ENCODE peak calls at places on chromosomes 3 and 15, in six cellular contexts. V, F, S, R, U and O are unnamed samples. For H3K9me3, the result is how much of the 10 kb centered on the place peaks cover.

GRCh38 chr3:149448331-149448831 is 26.1 kb upstream of the TM4SF4 start:
- DNase-seq in V (no peak), U (no peak), F (no peak), R (no peak), S (no peak), O (no peak)

GRCh38 chr3:9778102-9778501 is 8.4 kb upstream of the CAMK1 start:
- DNase-seq in U (no peak), R (peak), V (no peak), S (no peak), F (no peak), O (no peak)

GRCh38 chr15:35654334-35654733 is 108.4 kb upstream of the DPH6 start:
- DNase-seq in U (no peak), S (no peak), V (no peak), R (no peak), F (no peak), O (no peak)

GRCh38 chr15:38073278-38073930 is 139.0 kb downstream of the TMCO5A start:
- DNase-seq in V (no peak), U (no peak), F (peak), R (no peak), S (no peak), O (no peak)

GRCh38 chr3:114827495-114827894 is 319.6 kb downstream of the ZBTB20 start:
- DNase-seq in S (no peak), V (no peak), U (no peak), F (no peak), R (no peak), O (no peak)

GRCh38 chr15:90869601-90870353 is 1.4 kb downstream of the FURIN start:
- DNase-seq in F (peak), V (peak), U (peak), R (peak), S (no peak), O (peak)

GRCh38 chr3:107421170-107421792 is 44.0 kb downstream of the CCDC54 start:
- DNase-seq in R (no peak), V (no peak), F (no peak), S (no peak), U (no peak), O (no peak)

GRCh38 chr15:66997212-66997611 is 68.2 kb upstream of the SMAD3 start:
- DNase-seq in V (no peak), U (no peak), F (no peak), S (no peak), R (no peak), O (no peak)

GRCh38 chr3:189941679-189942078 is 179.0 kb downstream of the P3H2 start:
- DNase-seq in R (no peak), S (no peak), V (no peak), F (no peak), U (no peak), O (no peak)

GRCh38 chr3:179018808-179019207 is 52.8 kb downstream of the ZMAT3 start:
- DNase-seq in U (no peak), R (no peak), S (no peak), F (no peak), V (no peak), O (no peak)

GRCh38 chr3:98521897-98522537 is 685 bp downstream of the CLDND1 start:
- DNase-seq in U (no peak), R (peak), S (no peak), F (peak), V (peak), O (peak)

GRCh38 chr15:41862515-41863116 is 24.0 kb downstream of the PLA2G4B start:
- DNase-seq in R (no peak), S (no peak), U (no peak), F (peak), V (no peak), O (no peak)

GRCh38 chr15:57555270-57555669 is 36.4 kb upstream of the MYZAP start:
- DNase-seq in R (no peak), U (no peak), V (no peak), S (no peak), F (no peak), O (no peak)

GRCh38 chr3:185924375-185924774 is 13.4 kb downstream of the TRA2B start:
- DNase-seq in V (no peak), F (no peak), S (no peak), R (no peak), U (no peak), O (no peak)

GRCh38 chr3:141979050-141979671 is 102.7 kb downstream of the ATP1B3 start:
- DNase-seq in F (no peak), R (no peak), S (no peak), V (no peak), U (no peak), O (no peak)

GRCh38 chr3:128337305-128337704 is 129.4 kb downstream of the DNAJB8 start:
- DNase-seq in U (no peak), R (no peak), S (no peak), V (no peak), F (no peak), O (no peak)

GRCh38 chr15:48250640-48251076 is 44.6 kb downstream of the SLC12A1 start:
- DNase-seq in U (no peak), R (no peak), V (no peak), S (no peak), F (peak), O (peak)

GRCh38 chr3:40312661-40313226 is 3.2 kb downstream of the EIF1B start:
- DNase-seq in F (no peak), U (no peak), V (no peak), S (no peak), R (no peak), O (no peak)

GRCh38 chr15:31300981-31301686 is 25.5 kb upstream of the KLF13 start:
- DNase-seq in R (no peak), F (peak), V (peak), S (no peak), U (no peak), O (peak)

GRCh38 chr3:37662708-37663107 is 199.0 kb upstream of the CTDSPL start:
- DNase-seq in F (no peak), S (no peak), U (no peak), R (no peak), V (no peak), O (no peak)

GRCh38 chr15:28786521-28786920 is 61.9 kb downstream of the GOLGA6L7 start:
- DNase-seq in R (no peak), V (no peak), F (no peak), U (no peak), S (no peak), O (no peak)

GRCh38 chr15:53346583-53346982 is 412.9 kb downstream of the WDR72 start:
- DNase-seq in F (no peak), V (no peak), R (no peak), S (no peak), U (no peak), O (no peak)

GRCh38 chr15:87604857-87605446 is 651.6 kb downstream of the NTRK3 start:
- DNase-seq in V (no peak), R (no peak), S (no peak), U (no peak), F (peak), O (no peak)

GRCh38 chr3:129690406-129690805 is 83.9 kb upstream of the PLXND1 start:
- DNase-seq in V (no peak), S (no peak), R (no peak), U (no peak), F (peak), O (no peak)

GRCh38 chr3:177589921-177590336 is 392.6 kb upstream of the TBL1XR1 start:
- DNase-seq in U (no peak), S (no peak), R (no peak), V (no peak), F (no peak), O (no peak)

GRCh38 chr15:60523056-60523455 is 44.1 kb upstream of the ICE2 start:
- DNase-seq in V (no peak), U (no peak), F (no peak), S (no peak), R (no peak), O (no peak)

GRCh38 chr3:118641608-118642007 is 393.0 kb downstream of the IGSF11 start:
- DNase-seq in V (no peak), U (no peak), F (peak), R (no peak), S (no peak), O (no peak)

GRCh38 chr15:50854594-50855490 is 53.6 kb upstream of the AP4E1 start:
- DNase-seq in S (no peak), U (no peak), V (no peak), F (no peak), R (no peak), O (no peak)

GRCh38 chr15:70479056-70479455 is 284.3 kb downstream of the UACA start:
- DNase-seq in F (no peak), V (no peak), U (no peak), R (no peak), S (no peak), O (no peak)
- H3K27ac ChIP-seq in F (no peak), V (no peak), U (no peak), R (peak), S (no peak), O (no peak)

GRCh38 chr3:172164620-172165362 is 125.4 kb downstream of the FNDC3B start:
- DNase-seq in U (no peak), F (no peak), V (no peak), R (no peak), S (no peak), O (no peak)
- H3K9me3 ChIP-seq in U (under half), F (under half), V (under half), R (under half), S (under half), O (under half)

GRCh38 chr3:47152578-47152977 is 11.3 kb downstream of the SETD2 start:
- DNase-seq in R (no peak), S (no peak), V (no peak), U (no peak), F (no peak), O (no peak)
- H3K27ac ChIP-seq in R (no peak), S (no peak), V (no peak), U (no peak), F (no peak), O (no peak)

GRCh38 chr3:1883489-1883888 is 215.2 kb upstream of the CNTN4 start:
- DNase-seq in R (no peak), U (no peak), V (no peak), S (no peak), F (no peak), O (no peak)
- H3K9me3 ChIP-seq in R (under half), U (under half), V (under half), S (under half), F (under half), O (under half)

GRCh38 chr3:152380048-152380447 is 111.3 kb downstream of the MBNL1 start:
- DNase-seq in R (no peak), F (no peak), V (no peak), S (no peak), U (no peak), O (no peak)

GRCh38 chr3:152383136-152383606 is 114.4 kb downstream of the MBNL1 start:
- DNase-seq in V (no peak), U (no peak), F (no peak), R (no peak), S (no peak), O (no peak)

GRCh38 chr3:152379415-152380042 is 110.8 kb downstream of the MBNL1 start:
- DNase-seq in U (no peak), S (no peak), F (no peak), V (no peak), R (no peak), O (no peak)

GRCh38 chr3:152382312-152383135 is 113.8 kb downstream of the MBNL1 start:
- DNase-seq in R (no peak), S (no peak), U (no peak), F (no peak), V (no peak), O (no peak)

DNA sequence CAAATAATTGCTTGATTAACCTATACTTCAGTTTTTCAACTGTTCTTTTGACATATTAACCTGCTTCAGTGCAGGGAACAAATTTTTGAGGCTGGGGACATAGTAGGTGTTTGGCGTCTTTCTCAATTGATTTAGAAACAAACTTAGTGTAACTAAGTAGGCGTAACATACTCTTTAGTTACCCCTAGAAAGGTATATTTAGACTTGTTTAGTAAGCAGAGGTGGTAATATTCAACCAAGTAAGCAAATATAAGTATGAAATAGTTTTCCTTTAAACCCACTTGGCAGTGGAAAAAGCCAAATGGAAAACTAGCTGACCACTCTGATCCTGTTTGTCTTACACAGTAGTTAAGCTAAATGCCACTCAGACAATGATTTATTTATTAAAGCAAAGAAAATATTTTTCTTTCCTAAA is 113.2 kb downstream of the MBNL1 start:
- DNase-seq in S (no peak), U (no peak), F (no peak), V (no peak), R (no peak), O (no peak)
- H3K27ac ChIP-seq in S (peak), U (peak), F (no peak), V (peak), R (peak), O (peak)

GRCh38 chr3:197242784-197243432 is 55.5 kb downstream of the DLG1 start:
- DNase-seq in F (no peak), V (no peak), S (no peak), U (no peak), R (no peak), O (no peak)
- H3K9me3 ChIP-seq in F (half or more), V (under half), S (under half), U (under half), R (under half), O (under half)

GRCh38 chr3:101149707-101150106 is 156.5 kb upstream of the ABI3BP start:
- DNase-seq in S (no peak), R (no peak), U (no peak), V (no peak), F (no peak), O (no peak)
- H3K27ac ChIP-seq in S (no peak), R (no peak), U (no peak), V (no peak), F (no peak), O (no peak)

GRCh38 chr15:20344601-20345400 is 196.8 kb downstream of the GOLGA6L6 start:
- DNase-seq in S (peak), R (no peak), U (no peak), V (peak), F (no peak), O (no peak)
- H3K9me3 ChIP-seq in S (under half), R (under half), U (under half), V (under half), F (half or more), O (under half)